ENCODE peak calls at places on chromosomes 5 and 9, in nine cellular contexts. I is brain microvascular endothelial cell; M is heart right ventricle; Y is IMR-90; C is epithelial cell of proximal tubule; L is glutamatergic neuron; H is uterus; W is tibial nerve; U is activated CD8-positive, alpha-beta T cell treated with anti-CD3 and anti-CD28 coated beads for 36 hours. V is an unnamed sample.

GRCh38 chr9:137956039-137956438 is 78.5 kb downstream of the CACNA1B start:
- DNase-seq in I (no peak), M (no peak), Y (no peak), C (no peak), L (no peak), H (no peak), W (no peak), U (no peak), V (no peak)

GRCh38 chr9:88400021-88400420 is 11.8 kb downstream of the SPIN1 start:
- DNase-seq in I (peak; percentile 72), M (no peak), Y (peak; percentile 92), C (no peak), L (no peak), H (no peak), W (no peak), U (no peak), V (no peak)

GRCh38 chr9:85038824-85039540 is 369.5 kb downstream of the NTRK2 start:
- DNase-seq in I (no peak), M (no peak), Y (no peak), C (peak; percentile 23), L (no peak), H (no peak), W (no peak), U (no peak), V (no peak)

GRCh38 chr9:69577123-69577522 is 95.0 kb downstream of the APBA1 start:
- DNase-seq in I (no peak), M (no peak), Y (peak; percentile 48), C (no peak), L (no peak), H (no peak), W (no peak), U (no peak), V (no peak)

GRCh38 chr5:74949976-74950375 is 83.8 kb upstream of the FAM169A start:
- DNase-seq in I (no peak), M (no peak), Y (no peak), C (no peak), L (no peak), H (no peak), W (no peak), U (no peak), V (no peak)

GRCh38 chr5:65808818-65809217 is 86.8 kb downstream of the NLN start:
- DNase-seq in I (peak; percentile 39), M (no peak), Y (peak; percentile 62), C (no peak), L (no peak), H (no peak), W (no peak), U (no peak), V (no peak)

GRCh38 chr9:95813923-95814322 is 61.6 kb upstream of the ERCC6L2 start:
- DNase-seq in I (no peak), M (no peak), Y (no peak), C (peak; percentile 44), L (no peak), H (no peak), W (no peak), U (no peak), V (no peak)

GRCh38 chr9:128393171-128393761 is 22.1 kb downstream of the URM1 start:
- DNase-seq in I (no peak), M (no peak), Y (no peak), C (no peak), L (peak; percentile 65), H (no peak), W (no peak), U (no peak), V (no peak)

GRCh38 chr5:6475626-6476312 is 27.1 kb downstream of the UBE2QL1 start:
- DNase-seq in I (no peak), M (no peak), Y (no peak), C (no peak), L (peak; percentile 50), H (no peak), W (no peak), U (no peak), V (no peak)

GRCh38 chr5:111627862-111628261 is 115.5 kb upstream of the STARD4 start:
- DNase-seq in I (no peak), M (no peak), Y (no peak), C (no peak), L (no peak), H (no peak), W (no peak), U (peak; percentile 67), V (no peak)

GRCh38 chr5:180389252-180390101 is 36.3 kb upstream of the GFPT2 start:
- DNase-seq in I (no peak), M (no peak), Y (no peak), C (no peak), L (no peak), H (no peak), W (no peak), U (no peak), V (no peak)

GRCh38 chr9:91131433-91131839 is 230.3 kb downstream of the AUH start:
- DNase-seq in I (peak; percentile 96), M (no peak), Y (peak; percentile 100), C (no peak), L (no peak), H (peak; percentile 73), W (no peak), U (peak; percentile 91), V (no peak)

GRCh38 chr5:79202076-79202475 is 33.9 kb upstream of the JMY start:
- DNase-seq in I (peak; percentile 9), M (no peak), Y (peak; percentile 23), C (peak; percentile 64), L (no peak), H (no peak), W (no peak), U (no peak), V (no peak)

GRCh38 chr5:79206541-79206940 is 29.4 kb upstream of the JMY start:
- DNase-seq in I (no peak), M (no peak), Y (no peak), C (no peak), L (no peak), H (no peak), W (no peak), U (no peak), V (no peak)

GRCh38 chr5:79205965-79206364 is 30.0 kb upstream of the JMY start:
- DNase-seq in I (no peak), M (no peak), Y (no peak), C (no peak), L (no peak), H (no peak), W (no peak), U (no peak), V (no peak)

GRCh38 chr5:79201206-79201605 is 34.7 kb upstream of the JMY start:
- DNase-seq in I (no peak), M (no peak), Y (no peak), C (no peak), L (no peak), H (no peak), W (no peak), U (no peak), V (no peak)

GRCh38 chr5:79200573-79201183 is 35.3 kb upstream of the JMY start:
- DNase-seq in I (peak; percentile 6), M (no peak), Y (peak; percentile 18), C (no peak), L (no peak), H (no peak), W (no peak), U (peak; percentile 10), V (no peak)
- TF ChIP-seq CTCF in I (peak; percentile 78), M (peak; percentile 19), Y (peak; percentile 45), C (peak; percentile 70), L (no peak), H (no peak), W (no peak), U (no peak), V (peak; percentile 77)

DNA sequence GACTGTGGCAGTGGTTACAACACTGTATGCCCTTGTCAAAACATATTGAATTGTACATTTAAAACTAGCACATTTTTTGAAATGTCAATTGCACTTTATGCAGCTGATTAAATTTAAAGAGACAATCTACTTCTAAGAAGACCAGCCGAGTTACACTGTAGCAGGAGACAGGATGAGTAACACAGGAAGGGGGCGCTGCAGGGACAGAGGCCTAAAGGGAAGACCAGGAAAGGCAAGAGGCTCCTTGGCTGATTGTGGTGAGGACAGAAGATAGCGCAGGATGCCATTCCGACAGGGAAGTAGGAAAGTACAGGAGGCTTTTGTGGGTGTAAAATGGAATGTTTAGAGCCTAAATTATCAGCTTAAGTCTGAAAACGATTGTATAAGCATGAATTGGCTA is 28.2 kb upstream of the PPP2R2B start:
- DNase-seq in I (no peak), M (no peak), Y (no peak), C (no peak), L (no peak), H (no peak), W (no peak), U (peak; percentile 4), V (no peak)
- TF ChIP-seq CTCF in I (peak; percentile 45), M (no peak), Y (no peak), C (peak; percentile 14), L (no peak), H (no peak), W (no peak), U (no peak), V (peak; percentile 25)

GRCh38 chr5:156037151-156037909 is 289.6 kb upstream of the SGCD start:
- DNase-seq in I (no peak), M (no peak), Y (no peak), C (no peak), L (no peak), H (no peak), W (no peak), U (no peak), V (no peak)
- TF ChIP-seq CTCF in I (no peak), M (no peak), Y (no peak), C (no peak), L (no peak), H (no peak), W (no peak), U (no peak), V (no peak)

GRCh38 chr5:40017151-40017550 is 592.4 kb upstream of the DAB2 start:
- DNase-seq in I (no peak), M (no peak), Y (no peak), C (no peak), L (no peak), H (no peak), W (no peak), U (no peak), V (no peak)

GRCh38 chr5:40017918-40018317 is 593.1 kb upstream of the DAB2 start:
- DNase-seq in I (no peak), M (no peak), Y (no peak), C (no peak), L (no peak), H (no peak), W (no peak), U (no peak), V (no peak)

GRCh38 chr5:40022057-40022456 is 597.3 kb upstream of the DAB2 start:
- DNase-seq in I (no peak), M (no peak), Y (no peak), C (no peak), L (no peak), H (no peak), W (no peak), U (no peak), V (no peak)

GRCh38 chr5:40021007-40021406 is 596.2 kb upstream of the DAB2 start:
- DNase-seq in I (no peak), M (no peak), Y (peak; percentile 2), C (no peak), L (no peak), H (no peak), W (no peak), U (no peak), V (no peak)
- TF ChIP-seq CTCF in I (no peak), M (no peak), Y (peak; percentile 23), C (peak; percentile 37), L (no peak), H (no peak), W (no peak), U (no peak), V (no peak)